ENCODE peak calls at places on chromosomes 7 and 10, in nine cellular contexts. One of them, this sample, is unnamed.

GRCh38 chr7:145212050-145212449 is 376.2 kb upstream of the TPK1 start:
- DNase-seq in left lung: no peak
- DNase-seq in sigmoid colon: no peak
- DNase-seq in tibial artery: no peak
- DNase-seq in RWPE1: no peak
- DNase-seq in Caco-2: no peak
- DNase-seq in astrocyte of the spinal cord: no peak
- DNase-seq in endodermal cell: no peak
- DNase-seq in AG04450: no peak
- DNase-seq in this sample: no peak

GRCh38 chr7:142263598-142264380 is 5.9 kb upstream of the PRSS58 start:
- DNase-seq in Caco-2: no peak
- DNase-seq in RWPE1: peak; percentile 34
- DNase-seq in AG04450: no peak
- DNase-seq in sigmoid colon: no peak
- DNase-seq in endodermal cell: no peak
- DNase-seq in astrocyte of the spinal cord: peak; percentile 32
- DNase-seq in left lung: no peak
- DNase-seq in tibial artery: no peak
- DNase-seq in this sample: no peak

GRCh38 chr10:120945801-120946302 is 94.7 kb downstream of the WDR11 start:
- DNase-seq in tibial artery: no peak
- DNase-seq in astrocyte of the spinal cord: no peak
- DNase-seq in Caco-2: no peak
- DNase-seq in AG04450: no peak
- DNase-seq in endodermal cell: no peak
- DNase-seq in RWPE1: peak; percentile 52
- DNase-seq in left lung: no peak
- DNase-seq in sigmoid colon: peak; percentile 79
- DNase-seq in this sample: no peak

GRCh38 chr10:70993051-70993450 is 104.7 kb upstream of the PCBD1 start:
- DNase-seq in AG04450: no peak
- DNase-seq in astrocyte of the spinal cord: no peak
- DNase-seq in tibial artery: no peak
- DNase-seq in RWPE1: no peak
- DNase-seq in endodermal cell: peak; percentile 25
- DNase-seq in left lung: no peak
- DNase-seq in sigmoid colon: no peak
- DNase-seq in Caco-2: no peak
- DNase-seq in this sample: no peak

GRCh38 chr10:4623200-4623599 is 202.8 kb upstream of the AKR1E2 start:
- DNase-seq in left lung: no peak
- DNase-seq in astrocyte of the spinal cord: no peak
- DNase-seq in RWPE1: no peak
- DNase-seq in Caco-2: no peak
- DNase-seq in tibial artery: no peak
- DNase-seq in sigmoid colon: no peak
- DNase-seq in AG04450: no peak
- DNase-seq in endodermal cell: no peak
- DNase-seq in this sample: no peak

GRCh38 chr7:101947899-101948298 is 130.5 kb downstream of the CUX1 start:
- DNase-seq in AG04450: no peak
- DNase-seq in tibial artery: no peak
- DNase-seq in endodermal cell: no peak
- DNase-seq in left lung: no peak
- DNase-seq in Caco-2: no peak
- DNase-seq in astrocyte of the spinal cord: no peak
- DNase-seq in sigmoid colon: peak; percentile 90
- DNase-seq in RWPE1: no peak
- DNase-seq in this sample: no peak

GRCh38 chr7:32586291-32587221 is 91.3 kb downstream of the AVL9 start:
- DNase-seq in astrocyte of the spinal cord: peak; percentile 98
- DNase-seq in left lung: no peak
- DNase-seq in Caco-2: no peak
- DNase-seq in AG04450: peak; percentile 88
- DNase-seq in tibial artery: no peak
- DNase-seq in sigmoid colon: no peak
- DNase-seq in endodermal cell: no peak
- DNase-seq in RWPE1: no peak
- DNase-seq in this sample: no peak

GRCh38 chr10:28326516-28327493 is 23.9 kb upstream of the MPP7 start:
- DNase-seq in endodermal cell: peak; percentile 53
- DNase-seq in astrocyte of the spinal cord: peak; percentile 78
- DNase-seq in tibial artery: peak; percentile 50
- DNase-seq in AG04450: no peak
- DNase-seq in RWPE1: no peak
- DNase-seq in Caco-2: no peak
- DNase-seq in left lung: peak; percentile 42
- DNase-seq in sigmoid colon: peak; percentile 88
- DNase-seq in this sample: no peak

GRCh38 chr10:110103921-110104461 is 96.2 kb downstream of the ADD3 start:
- DNase-seq in astrocyte of the spinal cord: no peak
- DNase-seq in left lung: no peak
- DNase-seq in RWPE1: no peak
- DNase-seq in sigmoid colon: no peak
- DNase-seq in tibial artery: no peak
- DNase-seq in endodermal cell: no peak
- DNase-seq in Caco-2: no peak
- DNase-seq in AG04450: no peak
- DNase-seq in this sample: no peak

GRCh38 chr7:17939111-17939669 is 1.1 kb downstream of the SNX13 start:
- DNase-seq in AG04450: no peak
- DNase-seq in RWPE1: peak; percentile 44
- DNase-seq in astrocyte of the spinal cord: peak; percentile 47
- DNase-seq in sigmoid colon: no peak
- DNase-seq in endodermal cell: no peak
- DNase-seq in tibial artery: no peak
- DNase-seq in left lung: no peak
- DNase-seq in Caco-2: no peak
- DNase-seq in this sample: no peak

GRCh38 chr7:110446658-110447057 is 644.3 kb upstream of the LRRN3 start:
- DNase-seq in left lung: no peak
- DNase-seq in AG04450: no peak
- DNase-seq in astrocyte of the spinal cord: no peak
- DNase-seq in endodermal cell: no peak
- DNase-seq in RWPE1: no peak
- DNase-seq in sigmoid colon: no peak
- DNase-seq in Caco-2: no peak
- DNase-seq in tibial artery: no peak
- DNase-seq in this sample: no peak

DNA sequence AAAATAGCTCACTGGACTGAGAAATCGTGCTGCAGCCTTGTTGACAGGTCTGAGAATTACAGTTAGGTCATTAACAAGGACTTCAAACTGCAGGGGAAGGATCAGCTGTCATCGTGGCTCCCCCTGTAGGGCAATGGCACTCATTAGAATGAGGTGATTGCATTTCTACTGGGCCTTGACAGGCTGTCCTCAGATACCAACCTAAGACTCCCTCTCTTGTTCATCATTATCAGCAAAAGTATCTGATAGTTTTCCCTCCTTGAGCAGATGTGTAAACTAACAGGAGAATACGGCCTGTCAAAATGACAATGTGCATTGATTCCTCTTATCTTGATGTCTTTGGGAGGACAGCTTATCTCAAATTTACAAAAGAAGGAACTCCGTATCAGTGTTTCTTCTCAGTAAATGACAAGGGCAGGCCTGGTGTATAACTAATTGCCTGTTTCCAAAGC is 648.5 kb upstream of the LRRN3 start:
- DNase-seq in AG04450: no peak
- DNase-seq in tibial artery: no peak
- DNase-seq in sigmoid colon: no peak
- DNase-seq in Caco-2: peak; percentile 71
- DNase-seq in left lung: no peak
- DNase-seq in RWPE1: peak; percentile 44
- DNase-seq in endodermal cell: peak; percentile 89
- DNase-seq in astrocyte of the spinal cord: peak; percentile 20
- DNase-seq in this sample: peak; percentile 25
- TF ChIP-seq CTCF in AG04450: peak; percentile 53
- TF ChIP-seq CTCF in tibial artery: no peak
- TF ChIP-seq CTCF in sigmoid colon: no peak
- TF ChIP-seq CTCF in Caco-2: peak; percentile 61
- TF ChIP-seq CTCF in left lung: no peak
- TF ChIP-seq CTCF in RWPE1: peak; percentile 8
- TF ChIP-seq CTCF in endodermal cell: peak; percentile 93
- TF ChIP-seq CTCF in astrocyte of the spinal cord: peak; percentile 60
- TF ChIP-seq CTCF in this sample: peak; percentile 91

GRCh38 chr7:121080257-121080912 is 91.9 kb downstream of the CPED1 start:
- DNase-seq in AG04450: no peak
- DNase-seq in sigmoid colon: no peak
- DNase-seq in Caco-2: no peak
- DNase-seq in RWPE1: no peak
- DNase-seq in left lung: no peak
- DNase-seq in astrocyte of the spinal cord: no peak
- DNase-seq in endodermal cell: no peak
- DNase-seq in tibial artery: no peak
- DNase-seq in this sample: no peak

GRCh38 chr7:121080913-121081326 is 92.4 kb downstream of the CPED1 start:
- DNase-seq in left lung: no peak
- DNase-seq in tibial artery: no peak
- DNase-seq in sigmoid colon: no peak
- DNase-seq in astrocyte of the spinal cord: no peak
- DNase-seq in endodermal cell: no peak
- DNase-seq in RWPE1: no peak
- DNase-seq in Caco-2: no peak
- DNase-seq in AG04450: no peak
- DNase-seq in this sample: no peak

GRCh38 chr7:121081327-121081936 is 92.9 kb downstream of the CPED1 start:
- DNase-seq in Caco-2: peak; percentile 52
- DNase-seq in AG04450: peak; percentile 62
- DNase-seq in astrocyte of the spinal cord: peak; percentile 82
- DNase-seq in left lung: no peak
- DNase-seq in endodermal cell: no peak
- DNase-seq in RWPE1: peak; percentile 20
- DNase-seq in sigmoid colon: no peak
- DNase-seq in tibial artery: no peak
- DNase-seq in this sample: peak; percentile 52

GRCh38 chr7:121078701-121079227 is 90.3 kb downstream of the CPED1 start:
- DNase-seq in astrocyte of the spinal cord: no peak
- DNase-seq in sigmoid colon: no peak
- DNase-seq in endodermal cell: no peak
- DNase-seq in left lung: no peak
- DNase-seq in RWPE1: no peak
- DNase-seq in tibial artery: no peak
- DNase-seq in AG04450: no peak
- DNase-seq in Caco-2: no peak
- DNase-seq in this sample: no peak

DNA sequence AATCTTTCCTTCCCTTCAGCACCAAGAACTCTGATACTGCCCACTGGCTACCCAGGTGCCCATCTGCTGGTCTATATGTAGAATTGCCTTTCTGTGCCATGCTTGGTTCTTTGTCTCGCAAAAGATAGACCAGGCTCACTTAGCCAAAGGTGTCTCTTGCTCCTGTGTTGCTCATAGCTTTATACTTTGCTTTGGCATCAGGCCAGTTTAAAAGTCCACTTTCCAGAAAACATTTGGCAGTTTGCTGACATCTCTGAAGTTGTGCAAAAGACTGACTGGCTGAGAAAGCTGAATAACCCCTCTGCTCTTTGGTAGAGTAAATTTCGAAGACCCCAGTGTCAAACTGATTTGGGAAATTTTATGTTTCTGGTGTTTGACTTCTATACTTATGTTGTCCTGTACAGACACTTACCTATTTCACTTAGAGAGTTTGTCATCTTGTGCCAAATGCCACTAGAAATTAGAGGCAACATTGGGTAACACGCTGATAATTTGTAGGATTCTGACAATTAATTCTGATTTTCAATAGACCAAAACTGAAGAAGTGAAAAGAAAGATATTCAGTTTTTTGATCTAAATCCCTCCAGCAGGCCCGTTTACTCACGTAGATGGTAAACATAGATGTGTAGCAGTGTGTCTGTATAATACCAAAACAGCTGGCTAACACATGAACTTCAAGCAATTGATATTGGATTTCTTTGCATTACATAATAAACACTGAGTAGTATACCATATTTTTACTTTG is 91.1 kb downstream of the CPED1 start:
- DNase-seq in Caco-2: no peak
- DNase-seq in sigmoid colon: no peak
- DNase-seq in AG04450: no peak
- DNase-seq in RWPE1: no peak
- DNase-seq in endodermal cell: no peak
- DNase-seq in tibial artery: no peak
- DNase-seq in astrocyte of the spinal cord: peak; percentile 46
- DNase-seq in left lung: no peak
- DNase-seq in this sample: no peak
- TF ChIP-seq CTCF in Caco-2: no peak
- TF ChIP-seq CTCF in sigmoid colon: no peak
- TF ChIP-seq CTCF in AG04450: peak; percentile 38
- TF ChIP-seq CTCF in RWPE1: no peak
- TF ChIP-seq CTCF in endodermal cell: peak; percentile 52
- TF ChIP-seq CTCF in tibial artery: peak; percentile 38
- TF ChIP-seq CTCF in astrocyte of the spinal cord: peak; percentile 16
- TF ChIP-seq CTCF in left lung: no peak
- TF ChIP-seq CTCF in this sample: peak; percentile 29

DNA sequence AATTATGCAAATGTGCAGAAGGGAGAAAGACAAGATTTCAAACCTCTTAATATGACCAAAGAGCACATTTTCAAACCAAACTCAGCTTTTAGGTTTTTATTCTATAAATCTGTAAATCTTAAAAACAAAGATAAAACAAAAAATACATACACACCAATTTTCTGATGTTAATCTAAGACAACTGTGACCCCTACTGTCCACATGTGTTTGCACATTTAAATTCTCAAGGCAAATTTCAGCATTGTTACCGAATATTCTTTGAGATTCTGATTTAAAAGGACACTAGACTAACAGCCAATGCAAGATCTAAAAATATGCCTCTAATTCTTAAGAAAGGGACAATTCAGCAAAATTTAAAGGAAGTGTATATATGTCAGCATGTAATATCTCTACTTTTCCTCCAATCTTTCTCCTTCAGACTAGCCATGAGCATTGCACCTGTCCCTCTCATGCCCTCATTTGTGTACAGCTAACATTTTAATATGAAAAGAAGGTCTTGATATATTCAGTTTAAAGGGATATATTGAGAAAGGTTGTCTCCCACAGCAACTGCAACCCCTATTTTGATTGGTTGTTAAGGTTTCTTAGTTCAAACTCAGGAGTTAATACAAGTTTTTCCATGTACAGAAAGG is 417.9 kb downstream of the IPMK start:
- DNase-seq in AG04450: no peak
- DNase-seq in Caco-2: no peak
- DNase-seq in endodermal cell: no peak
- DNase-seq in astrocyte of the spinal cord: peak; percentile 15
- DNase-seq in left lung: no peak
- DNase-seq in tibial artery: no peak
- DNase-seq in RWPE1: peak; percentile 5
- DNase-seq in sigmoid colon: no peak
- DNase-seq in this sample: no peak
- TF ChIP-seq CTCF in AG04450: no peak
- TF ChIP-seq CTCF in Caco-2: peak; percentile 54
- TF ChIP-seq CTCF in endodermal cell: peak; percentile 65
- TF ChIP-seq CTCF in astrocyte of the spinal cord: peak; percentile 21
- TF ChIP-seq CTCF in left lung: no peak
- TF ChIP-seq CTCF in tibial artery: peak; percentile 58
- TF ChIP-seq CTCF in RWPE1: peak; percentile 50
- TF ChIP-seq CTCF in sigmoid colon: no peak
- TF ChIP-seq CTCF in this sample: peak; percentile 54

DNA sequence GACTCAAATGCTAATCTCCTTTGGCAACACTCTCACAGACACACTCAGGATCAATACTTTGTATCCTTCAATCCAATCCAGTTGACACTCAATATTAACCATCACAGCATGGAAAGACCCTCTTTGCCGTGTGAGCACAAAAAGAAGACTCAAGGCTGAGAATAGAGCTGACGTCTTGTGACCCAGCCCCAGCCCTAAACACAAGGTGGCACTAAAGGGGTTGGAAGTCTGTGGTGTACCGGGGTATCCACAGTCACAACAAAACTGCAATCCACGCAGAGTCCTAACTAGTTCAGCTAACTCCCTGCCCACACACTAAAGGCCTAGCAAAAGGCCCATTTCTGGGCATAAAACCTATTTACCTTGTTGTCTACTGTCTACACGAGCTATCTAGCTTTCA is 200.1 kb downstream of the ACTR3B start:
- DNase-seq in endodermal cell: peak; percentile 76
- DNase-seq in AG04450: no peak
- DNase-seq in astrocyte of the spinal cord: no peak
- DNase-seq in left lung: no peak
- DNase-seq in sigmoid colon: no peak
- DNase-seq in RWPE1: no peak
- DNase-seq in tibial artery: no peak
- DNase-seq in Caco-2: no peak
- DNase-seq in this sample: no peak
- TF ChIP-seq CTCF in endodermal cell: peak; percentile 69
- TF ChIP-seq CTCF in AG04450: no peak
- TF ChIP-seq CTCF in astrocyte of the spinal cord: no peak
- TF ChIP-seq CTCF in left lung: no peak
- TF ChIP-seq CTCF in sigmoid colon: no peak
- TF ChIP-seq CTCF in RWPE1: no peak
- TF ChIP-seq CTCF in tibial artery: no peak
- TF ChIP-seq CTCF in Caco-2: no peak
- TF ChIP-seq CTCF in this sample: no peak